ENCODE peak calls at places on chromosomes 5 and 9, in ten cellular contexts. One of them, this sample, is unnamed.

GRCh38 chr5:177501874-177502678 is 4.7 kb upstream of the PDLIM7 start:
- DNase-seq in AG04450: no peak
- DNase-seq in B cell: peak
- DNase-seq in lower lobe of right lung: no peak
- DNase-seq in H9: no peak
- DNase-seq in keratinocyte: no peak
- DNase-seq in neural progenitor cell: no peak
- DNase-seq in GM23338: no peak
- DNase-seq in fibroblast of lung: no peak
- DNase-seq in RWPE1: no peak
- DNase-seq in this sample: no peak

GRCh38 chr9:89871871-89872331 is 267.1 kb downstream of the GADD45G start:
- DNase-seq in fibroblast of lung: no peak
- DNase-seq in H9: no peak
- DNase-seq in neural progenitor cell: no peak
- DNase-seq in lower lobe of right lung: peak
- DNase-seq in AG04450: no peak
- DNase-seq in B cell: no peak
- DNase-seq in keratinocyte: no peak
- DNase-seq in RWPE1: no peak
- DNase-seq in GM23338: no peak
- DNase-seq in this sample: no peak

GRCh38 chr9:88663766-88664419 is 128.9 kb downstream of the NXNL2 start:
- DNase-seq in AG04450: no peak
- DNase-seq in B cell: no peak
- DNase-seq in RWPE1: no peak
- DNase-seq in GM23338: no peak
- DNase-seq in neural progenitor cell: no peak
- DNase-seq in keratinocyte: no peak
- DNase-seq in lower lobe of right lung: no peak
- DNase-seq in H9: no peak
- DNase-seq in fibroblast of lung: peak
- DNase-seq in this sample: no peak

GRCh38 chr5:150000261-150000989 is at the start of the genes HMGXB3 and TIGD6:
- DNase-seq in lower lobe of right lung: peak
- DNase-seq in keratinocyte: peak
- DNase-seq in fibroblast of lung: peak
- DNase-seq in H9: peak
- DNase-seq in RWPE1: peak
- DNase-seq in B cell: peak
- DNase-seq in AG04450: peak
- DNase-seq in GM23338: peak
- DNase-seq in neural progenitor cell: peak
- DNase-seq in this sample: peak

GRCh38 chr9:26809795-26810194 is 82.8 kb downstream of the CAAP1 start:
- DNase-seq in RWPE1: peak
- DNase-seq in GM23338: no peak
- DNase-seq in H9: no peak
- DNase-seq in lower lobe of right lung: no peak
- DNase-seq in keratinocyte: peak
- DNase-seq in neural progenitor cell: no peak
- DNase-seq in fibroblast of lung: peak
- DNase-seq in AG04450: no peak
- DNase-seq in B cell: no peak
- DNase-seq in this sample: peak

GRCh38 chr9:95327239-95327865 is 9.8 kb upstream of the FANCC start:
- DNase-seq in H9: no peak
- DNase-seq in B cell: no peak
- DNase-seq in fibroblast of lung: no peak
- DNase-seq in neural progenitor cell: no peak
- DNase-seq in keratinocyte: no peak
- DNase-seq in lower lobe of right lung: no peak
- DNase-seq in GM23338: no peak
- DNase-seq in AG04450: no peak
- DNase-seq in RWPE1: no peak
- DNase-seq in this sample: no peak

GRCh38 chr5:52727001-52727400 is 60.7 kb upstream of the ITGA1 start:
- DNase-seq in lower lobe of right lung: no peak
- DNase-seq in fibroblast of lung: no peak
- DNase-seq in B cell: no peak
- DNase-seq in H9: no peak
- DNase-seq in GM23338: no peak
- DNase-seq in AG04450: no peak
- DNase-seq in RWPE1: no peak
- DNase-seq in neural progenitor cell: no peak
- DNase-seq in keratinocyte: no peak
- DNase-seq in this sample: no peak

GRCh38 chr9:138111607-138112006 is 234.0 kb downstream of the CACNA1B start:
- DNase-seq in AG04450: no peak
- DNase-seq in H9: no peak
- DNase-seq in keratinocyte: no peak
- DNase-seq in GM23338: no peak
- DNase-seq in neural progenitor cell: no peak
- DNase-seq in RWPE1: no peak
- DNase-seq in lower lobe of right lung: no peak
- DNase-seq in fibroblast of lung: no peak
- DNase-seq in B cell: no peak
- DNase-seq in this sample: no peak

GRCh38 chr5:154447074-154447725 is 1.4 kb downstream of the SAP30L start:
- DNase-seq in keratinocyte: no peak
- DNase-seq in RWPE1: no peak
- DNase-seq in H9: no peak
- DNase-seq in B cell: no peak
- DNase-seq in AG04450: no peak
- DNase-seq in fibroblast of lung: no peak
- DNase-seq in lower lobe of right lung: no peak
- DNase-seq in neural progenitor cell: no peak
- DNase-seq in GM23338: no peak
- DNase-seq in this sample: no peak

GRCh38 chr5:133113331-133114061 is 61.7 kb downstream of the HSPA4 start:
- DNase-seq in GM23338: no peak
- DNase-seq in RWPE1: peak
- DNase-seq in neural progenitor cell: no peak
- DNase-seq in B cell: no peak
- DNase-seq in H9: no peak
- DNase-seq in lower lobe of right lung: no peak
- DNase-seq in keratinocyte: no peak
- DNase-seq in fibroblast of lung: peak
- DNase-seq in AG04450: peak
- DNase-seq in this sample: peak

GRCh38 chr5:103808464-103809106 is 246.0 kb upstream of the NUDT12 start:
- DNase-seq in B cell: no peak
- DNase-seq in lower lobe of right lung: no peak
- DNase-seq in GM23338: peak
- DNase-seq in keratinocyte: no peak
- DNase-seq in H9: peak
- DNase-seq in fibroblast of lung: peak
- DNase-seq in AG04450: peak
- DNase-seq in neural progenitor cell: peak
- DNase-seq in RWPE1: peak
- DNase-seq in this sample: peak

GRCh38 chr9:77014597-77015263 is 4.7 kb upstream of the FOXB2 start:
- DNase-seq in RWPE1: no peak
- DNase-seq in fibroblast of lung: no peak
- DNase-seq in lower lobe of right lung: no peak
- DNase-seq in keratinocyte: no peak
- DNase-seq in GM23338: peak
- DNase-seq in neural progenitor cell: peak
- DNase-seq in AG04450: no peak
- DNase-seq in B cell: peak
- DNase-seq in H9: peak
- DNase-seq in this sample: no peak

GRCh38 chr5:91639744-91640143 is 256.6 kb upstream of the ARRDC3 start:
- DNase-seq in AG04450: no peak
- DNase-seq in lower lobe of right lung: no peak
- DNase-seq in RWPE1: no peak
- DNase-seq in GM23338: peak
- DNase-seq in keratinocyte: no peak
- DNase-seq in neural progenitor cell: no peak
- DNase-seq in H9: no peak
- DNase-seq in B cell: no peak
- DNase-seq in fibroblast of lung: no peak
- DNase-seq in this sample: no peak

GRCh38 chr9:87862536-87863268 is 20.0 kb upstream of the SPATA31E1 start:
- DNase-seq in RWPE1: peak
- DNase-seq in GM23338: no peak
- DNase-seq in H9: no peak
- DNase-seq in lower lobe of right lung: no peak
- DNase-seq in keratinocyte: peak
- DNase-seq in fibroblast of lung: peak
- DNase-seq in AG04450: peak
- DNase-seq in B cell: no peak
- DNase-seq in neural progenitor cell: no peak
- DNase-seq in this sample: no peak

GRCh38 chr9:133306242-133307194 is 29.5 kb downstream of the SURF6 start:
- DNase-seq in keratinocyte: no peak
- DNase-seq in fibroblast of lung: no peak
- DNase-seq in GM23338: no peak
- DNase-seq in AG04450: no peak
- DNase-seq in H9: no peak
- DNase-seq in neural progenitor cell: no peak
- DNase-seq in RWPE1: no peak
- DNase-seq in lower lobe of right lung: no peak
- DNase-seq in B cell: no peak
- DNase-seq in this sample: no peak

GRCh38 chr5:177389368-177390169 is 5.3 kb downstream of the SLC34A1 start:
- DNase-seq in GM23338: no peak
- DNase-seq in fibroblast of lung: peak
- DNase-seq in B cell: no peak
- DNase-seq in keratinocyte: peak
- DNase-seq in neural progenitor cell: no peak
- DNase-seq in H9: peak
- DNase-seq in RWPE1: peak
- DNase-seq in lower lobe of right lung: no peak
- DNase-seq in AG04450: peak
- DNase-seq in this sample: peak

DNA sequence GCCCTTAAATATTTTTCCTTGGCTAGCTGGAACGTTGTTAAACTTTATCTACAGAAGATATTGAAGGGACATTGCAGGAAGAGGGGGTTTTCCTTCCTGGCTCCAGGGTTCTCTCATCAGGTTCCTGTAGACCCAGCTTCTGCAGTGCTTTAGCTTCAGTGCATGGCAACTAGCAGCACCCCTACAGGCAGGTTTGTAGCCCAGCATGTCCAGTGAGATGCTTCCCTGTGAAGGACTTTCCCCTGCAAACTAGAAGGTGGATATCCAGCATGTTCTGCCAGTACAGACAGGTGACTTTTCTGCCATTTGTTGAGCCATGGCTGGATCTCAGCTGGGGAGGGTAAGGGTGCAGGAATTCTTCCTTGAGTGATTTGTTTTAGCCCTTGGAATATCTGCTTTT is 10.4 kb downstream of the CCL28 start:
- DNase-seq in GM23338: peak
- DNase-seq in keratinocyte: no peak
- DNase-seq in AG04450: no peak
- DNase-seq in RWPE1: no peak
- DNase-seq in fibroblast of lung: no peak
- DNase-seq in lower lobe of right lung: no peak
- DNase-seq in neural progenitor cell: peak
- DNase-seq in H9: peak
- DNase-seq in B cell: no peak
- DNase-seq in this sample: no peak
- TF ChIP-seq CTCF in GM23338: no peak
- TF ChIP-seq CTCF in keratinocyte: peak
- TF ChIP-seq CTCF in AG04450: peak
- TF ChIP-seq CTCF in RWPE1: no peak
- TF ChIP-seq CTCF in fibroblast of lung: peak
- TF ChIP-seq CTCF in lower lobe of right lung: no peak
- TF ChIP-seq CTCF in neural progenitor cell: peak
- TF ChIP-seq CTCF in H9: peak
- TF ChIP-seq CTCF in B cell: no peak
- TF ChIP-seq CTCF in this sample: peak

GRCh38 chr9:98383758-98384157 is 128.3 kb upstream of the TBC1D2 start:
- DNase-seq in keratinocyte: no peak
- DNase-seq in RWPE1: no peak
- DNase-seq in AG04450: no peak
- DNase-seq in B cell: no peak
- DNase-seq in lower lobe of right lung: no peak
- DNase-seq in fibroblast of lung: no peak
- DNase-seq in H9: no peak
- DNase-seq in neural progenitor cell: peak
- DNase-seq in GM23338: peak
- DNase-seq in this sample: no peak
- TF ChIP-seq CTCF in keratinocyte: peak
- TF ChIP-seq CTCF in RWPE1: no peak
- TF ChIP-seq CTCF in AG04450: peak
- TF ChIP-seq CTCF in B cell: no peak
- TF ChIP-seq CTCF in lower lobe of right lung: no peak
- TF ChIP-seq CTCF in fibroblast of lung: peak
- TF ChIP-seq CTCF in H9: peak
- TF ChIP-seq CTCF in neural progenitor cell: peak
- TF ChIP-seq CTCF in GM23338: peak
- TF ChIP-seq CTCF in this sample: no peak

DNA sequence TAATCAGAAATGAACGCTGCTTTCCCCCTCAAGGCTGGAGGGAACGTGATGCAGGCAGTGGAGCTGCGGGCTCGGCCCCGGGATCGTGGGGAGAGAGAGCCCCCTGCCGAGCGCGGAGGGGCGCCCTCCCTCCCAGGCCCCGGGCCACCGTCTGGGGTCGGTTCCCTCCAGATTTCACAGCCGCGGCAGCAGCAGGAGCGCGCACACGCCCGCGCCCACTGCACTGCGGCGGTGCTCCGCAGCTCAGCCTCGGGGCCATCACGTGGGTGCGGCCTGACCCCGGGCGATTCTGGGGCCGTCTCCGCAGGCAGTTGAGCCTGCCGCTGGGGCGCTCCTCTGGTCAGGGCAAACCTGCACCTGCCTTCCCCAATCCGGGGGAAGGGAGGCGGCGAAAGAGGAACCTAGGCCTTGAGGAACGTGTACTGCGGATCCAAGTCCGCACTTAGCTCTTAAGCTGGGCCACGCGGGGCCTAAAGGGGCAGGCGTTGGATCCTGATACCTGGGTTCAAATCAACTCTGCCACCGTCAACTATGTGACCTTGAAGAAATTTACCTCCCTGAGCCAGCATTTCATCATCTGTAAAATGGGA is 9.4 kb upstream of the DELE1 start:
- DNase-seq in keratinocyte: no peak
- DNase-seq in GM23338: peak
- DNase-seq in neural progenitor cell: peak
- DNase-seq in H9: peak
- DNase-seq in AG04450: no peak
- DNase-seq in B cell: peak
- DNase-seq in RWPE1: no peak
- DNase-seq in fibroblast of lung: peak
- DNase-seq in lower lobe of right lung: peak
- DNase-seq in this sample: no peak
- TF ChIP-seq CTCF in keratinocyte: peak
- TF ChIP-seq CTCF in GM23338: no peak
- TF ChIP-seq CTCF in neural progenitor cell: peak
- TF ChIP-seq CTCF in H9: peak
- TF ChIP-seq CTCF in AG04450: peak
- TF ChIP-seq CTCF in B cell: peak
- TF ChIP-seq CTCF in RWPE1: no peak
- TF ChIP-seq CTCF in fibroblast of lung: peak
- TF ChIP-seq CTCF in lower lobe of right lung: peak
- TF ChIP-seq CTCF in this sample: no peak

GRCh38 chr5:72114629-72115028 is 7.4 kb downstream of the MAP1B start:
- DNase-seq in GM23338: no peak
- DNase-seq in AG04450: no peak
- DNase-seq in RWPE1: no peak
- DNase-seq in fibroblast of lung: no peak
- DNase-seq in keratinocyte: no peak
- DNase-seq in B cell: no peak
- DNase-seq in neural progenitor cell: no peak
- DNase-seq in lower lobe of right lung: no peak
- DNase-seq in H9: no peak
- DNase-seq in this sample: no peak
- TF ChIP-seq CTCF in GM23338: no peak
- TF ChIP-seq CTCF in AG04450: no peak
- TF ChIP-seq CTCF in RWPE1: no peak
- TF ChIP-seq CTCF in fibroblast of lung: no peak
- TF ChIP-seq CTCF in keratinocyte: no peak
- TF ChIP-seq CTCF in B cell: no peak
- TF ChIP-seq CTCF in neural progenitor cell: no peak
- TF ChIP-seq CTCF in lower lobe of right lung: no peak
- TF ChIP-seq CTCF in H9: no peak
- TF ChIP-seq CTCF in this sample: no peak

This sample was measured in astrocyte of the cerebellum.